ENCODE peak calls at places on chromosomes 13 and 19, in ten cellular contexts. One of them, this sample, is unnamed.

GRCh38 chr19:41886761-41887710 is 4.1 kb downstream of the ARHGEF1 start:
- DNase-seq in foreskin keratinocyte: no peak
- DNase-seq in AG10803: no peak
- DNase-seq in fibroblast of lung: no peak
- DNase-seq in WERI-Rb-1: no peak
- DNase-seq in progenitor cell of endocrine pancreas: no peak
- DNase-seq in AG04450: no peak
- DNase-seq in BJ: no peak
- DNase-seq in H9: no peak
- DNase-seq in Calu3: no peak
- DNase-seq in this sample: no peak

GRCh38 chr13:100550433-100550832 is 38.2 kb downstream of the GGACT start:
- DNase-seq in foreskin keratinocyte: no peak
- DNase-seq in AG10803: peak
- DNase-seq in fibroblast of lung: peak
- DNase-seq in WERI-Rb-1: no peak
- DNase-seq in progenitor cell of endocrine pancreas: no peak
- DNase-seq in AG04450: no peak
- DNase-seq in BJ: peak
- DNase-seq in H9: no peak
- DNase-seq in Calu3: no peak
- DNase-seq in this sample: peak

GRCh38 chr19:34732548-34733255 is 1.3 kb upstream of the ZNF181 start:
- DNase-seq in foreskin keratinocyte: no peak
- DNase-seq in AG10803: no peak
- DNase-seq in fibroblast of lung: no peak
- DNase-seq in WERI-Rb-1: no peak
- DNase-seq in progenitor cell of endocrine pancreas: no peak
- DNase-seq in AG04450: no peak
- DNase-seq in BJ: no peak
- DNase-seq in H9: no peak
- DNase-seq in Calu3: no peak
- DNase-seq in this sample: no peak

GRCh38 chr13:44271031-44271433 is 102.6 kb upstream of the SERP2 start:
- DNase-seq in foreskin keratinocyte: peak
- DNase-seq in AG10803: peak
- DNase-seq in fibroblast of lung: peak
- DNase-seq in WERI-Rb-1: no peak
- DNase-seq in progenitor cell of endocrine pancreas: no peak
- DNase-seq in AG04450: peak
- DNase-seq in BJ: no peak
- DNase-seq in H9: no peak
- DNase-seq in Calu3: no peak
- DNase-seq in this sample: no peak

GRCh38 chr19:18777156-18777724 is 13.9 kb downstream of the COMP start:
- DNase-seq in foreskin keratinocyte: no peak
- DNase-seq in AG10803: no peak
- DNase-seq in fibroblast of lung: no peak
- DNase-seq in WERI-Rb-1: no peak
- DNase-seq in progenitor cell of endocrine pancreas: no peak
- DNase-seq in AG04450: no peak
- DNase-seq in BJ: no peak
- DNase-seq in H9: no peak
- DNase-seq in Calu3: no peak
- DNase-seq in this sample: no peak

GRCh38 chr13:42354246-42355117 is 82.5 kb downstream of the AKAP11 start:
- DNase-seq in foreskin keratinocyte: peak
- DNase-seq in AG10803: peak
- DNase-seq in fibroblast of lung: peak
- DNase-seq in WERI-Rb-1: no peak
- DNase-seq in progenitor cell of endocrine pancreas: no peak
- DNase-seq in AG04450: peak
- DNase-seq in BJ: no peak
- DNase-seq in H9: no peak
- DNase-seq in Calu3: no peak
- DNase-seq in this sample: no peak

GRCh38 chr13:26861951-26862350 is 101.4 kb upstream of the GPR12 start:
- DNase-seq in foreskin keratinocyte: no peak
- DNase-seq in AG10803: no peak
- DNase-seq in fibroblast of lung: no peak
- DNase-seq in WERI-Rb-1: no peak
- DNase-seq in progenitor cell of endocrine pancreas: no peak
- DNase-seq in AG04450: no peak
- DNase-seq in BJ: no peak
- DNase-seq in H9: no peak
- DNase-seq in Calu3: no peak
- DNase-seq in this sample: no peak

GRCh38 chr19:4967738-4968461 is 1.0 kb upstream of the KDM4B start:
- DNase-seq in foreskin keratinocyte: no peak
- DNase-seq in AG10803: peak
- DNase-seq in fibroblast of lung: peak
- DNase-seq in WERI-Rb-1: peak
- DNase-seq in progenitor cell of endocrine pancreas: no peak
- DNase-seq in AG04450: no peak
- DNase-seq in BJ: no peak
- DNase-seq in H9: no peak
- DNase-seq in Calu3: no peak
- DNase-seq in this sample: no peak

GRCh38 chr13:113094410-113094800 is 11.2 kb upstream of the F7 start:
- DNase-seq in foreskin keratinocyte: no peak
- DNase-seq in AG10803: no peak
- DNase-seq in fibroblast of lung: no peak
- DNase-seq in WERI-Rb-1: peak
- DNase-seq in progenitor cell of endocrine pancreas: no peak
- DNase-seq in AG04450: no peak
- DNase-seq in BJ: no peak
- DNase-seq in H9: no peak
- DNase-seq in Calu3: no peak
- DNase-seq in this sample: no peak

GRCh38 chr13:66665991-66666390 is 564.1 kb downstream of the PCDH9 start:
- DNase-seq in foreskin keratinocyte: peak
- DNase-seq in AG10803: peak
- DNase-seq in fibroblast of lung: peak
- DNase-seq in WERI-Rb-1: no peak
- DNase-seq in progenitor cell of endocrine pancreas: no peak
- DNase-seq in AG04450: peak
- DNase-seq in BJ: peak
- DNase-seq in H9: peak
- DNase-seq in Calu3: peak
- DNase-seq in this sample: peak

GRCh38 chr19:5369962-5370367 is 29.4 kb upstream of the PTPRS start:
- DNase-seq in foreskin keratinocyte: no peak
- DNase-seq in AG10803: no peak
- DNase-seq in fibroblast of lung: peak
- DNase-seq in WERI-Rb-1: peak
- DNase-seq in progenitor cell of endocrine pancreas: peak
- DNase-seq in AG04450: no peak
- DNase-seq in BJ: no peak
- DNase-seq in H9: peak
- DNase-seq in Calu3: peak
- DNase-seq in this sample: peak

GRCh38 chr13:76481738-76482137 is 404.5 kb downstream of the KCTD12 start:
- DNase-seq in foreskin keratinocyte: no peak
- DNase-seq in AG10803: no peak
- DNase-seq in fibroblast of lung: peak
- DNase-seq in WERI-Rb-1: no peak
- DNase-seq in progenitor cell of endocrine pancreas: no peak
- DNase-seq in AG04450: no peak
- DNase-seq in BJ: no peak
- DNase-seq in H9: no peak
- DNase-seq in Calu3: no peak
- DNase-seq in this sample: no peak

DNA sequence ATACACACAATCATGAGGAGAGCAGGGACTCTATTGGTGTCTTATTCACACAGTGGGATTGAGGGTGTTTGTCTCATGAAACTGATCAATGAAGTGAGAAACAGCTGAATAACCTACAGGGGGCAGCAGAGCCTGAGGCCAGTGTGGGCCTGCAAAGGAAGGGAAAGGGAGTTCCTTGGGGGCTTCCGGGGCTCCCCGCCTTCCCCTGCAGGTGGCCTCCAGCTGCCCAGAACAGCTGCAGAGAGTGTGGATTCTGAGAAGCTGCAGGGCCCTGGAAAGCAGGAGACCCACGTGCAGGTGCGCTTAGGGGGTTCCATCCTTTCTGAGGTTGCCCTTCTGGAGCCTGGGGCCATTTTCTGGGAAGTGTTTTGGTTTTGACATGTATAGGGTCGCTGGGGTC is 20.1 kb downstream of the ZNF763 start:
- DNase-seq in foreskin keratinocyte: no peak
- DNase-seq in AG10803: no peak
- DNase-seq in fibroblast of lung: no peak
- DNase-seq in WERI-Rb-1: peak
- DNase-seq in progenitor cell of endocrine pancreas: no peak
- DNase-seq in AG04450: no peak
- DNase-seq in BJ: no peak
- DNase-seq in H9: peak
- DNase-seq in Calu3: no peak
- DNase-seq in this sample: peak
- TF ChIP-seq CTCF in foreskin keratinocyte: peak
- TF ChIP-seq CTCF in AG10803: no peak
- TF ChIP-seq CTCF in fibroblast of lung: no peak
- TF ChIP-seq CTCF in WERI-Rb-1: peak
- TF ChIP-seq CTCF in progenitor cell of endocrine pancreas: no peak
- TF ChIP-seq CTCF in AG04450: peak
- TF ChIP-seq CTCF in BJ: peak
- TF ChIP-seq CTCF in H9: peak
- TF ChIP-seq CTCF in Calu3: no peak
- TF ChIP-seq CTCF in this sample: peak

GRCh38 chr13:108036411-108036810 is 178.9 kb downstream of the LIG4 start:
- DNase-seq in foreskin keratinocyte: no peak
- DNase-seq in AG10803: no peak
- DNase-seq in fibroblast of lung: no peak
- DNase-seq in WERI-Rb-1: no peak
- DNase-seq in progenitor cell of endocrine pancreas: no peak
- DNase-seq in AG04450: no peak
- DNase-seq in BJ: no peak
- DNase-seq in H9: no peak
- DNase-seq in Calu3: no peak
- DNase-seq in this sample: no peak
- TF ChIP-seq CTCF in foreskin keratinocyte: no peak
- TF ChIP-seq CTCF in AG10803: no peak
- TF ChIP-seq CTCF in fibroblast of lung: no peak
- TF ChIP-seq CTCF in WERI-Rb-1: no peak
- TF ChIP-seq CTCF in progenitor cell of endocrine pancreas: no peak
- TF ChIP-seq CTCF in AG04450: no peak
- TF ChIP-seq CTCF in BJ: no peak
- TF ChIP-seq CTCF in H9: no peak
- TF ChIP-seq CTCF in Calu3: no peak
- TF ChIP-seq CTCF in this sample: no peak

GRCh38 chr19:2810141-2811091 is 9.3 kb upstream of the ZNF554 start:
- DNase-seq in foreskin keratinocyte: no peak
- DNase-seq in AG10803: no peak
- DNase-seq in fibroblast of lung: no peak
- DNase-seq in WERI-Rb-1: no peak
- DNase-seq in progenitor cell of endocrine pancreas: no peak
- DNase-seq in AG04450: no peak
- DNase-seq in BJ: no peak
- DNase-seq in H9: no peak
- DNase-seq in Calu3: no peak
- DNase-seq in this sample: no peak
- TF ChIP-seq CTCF in foreskin keratinocyte: no peak
- TF ChIP-seq CTCF in AG10803: no peak
- TF ChIP-seq CTCF in fibroblast of lung: no peak
- TF ChIP-seq CTCF in WERI-Rb-1: no peak
- TF ChIP-seq CTCF in progenitor cell of endocrine pancreas: no peak
- TF ChIP-seq CTCF in AG04450: no peak
- TF ChIP-seq CTCF in BJ: no peak
- TF ChIP-seq CTCF in H9: no peak
- TF ChIP-seq CTCF in Calu3: no peak
- TF ChIP-seq CTCF in this sample: no peak

GRCh38 chr13:50760751-50761150 is 82.7 kb downstream of the DLEU7 start:
- DNase-seq in foreskin keratinocyte: no peak
- DNase-seq in AG10803: no peak
- DNase-seq in fibroblast of lung: no peak
- DNase-seq in WERI-Rb-1: no peak
- DNase-seq in progenitor cell of endocrine pancreas: no peak
- DNase-seq in AG04450: no peak
- DNase-seq in BJ: no peak
- DNase-seq in H9: no peak
- DNase-seq in Calu3: no peak
- DNase-seq in this sample: no peak

GRCh38 chr13:50761406-50761805 is 82.1 kb downstream of the DLEU7 start:
- DNase-seq in foreskin keratinocyte: peak
- DNase-seq in AG10803: no peak
- DNase-seq in fibroblast of lung: no peak
- DNase-seq in WERI-Rb-1: no peak
- DNase-seq in progenitor cell of endocrine pancreas: no peak
- DNase-seq in AG04450: no peak
- DNase-seq in BJ: no peak
- DNase-seq in H9: no peak
- DNase-seq in Calu3: no peak
- DNase-seq in this sample: no peak

GRCh38 chr13:50766043-50766442 is 77.4 kb downstream of the DLEU7 start:
- DNase-seq in foreskin keratinocyte: peak
- DNase-seq in AG10803: no peak
- DNase-seq in fibroblast of lung: no peak
- DNase-seq in WERI-Rb-1: no peak
- DNase-seq in progenitor cell of endocrine pancreas: no peak
- DNase-seq in AG04450: no peak
- DNase-seq in BJ: no peak
- DNase-seq in H9: no peak
- DNase-seq in Calu3: no peak
- DNase-seq in this sample: no peak

GRCh38 chr13:50762969-50763568 is 80.4 kb downstream of the DLEU7 start:
- DNase-seq in foreskin keratinocyte: no peak
- DNase-seq in AG10803: no peak
- DNase-seq in fibroblast of lung: no peak
- DNase-seq in WERI-Rb-1: no peak
- DNase-seq in progenitor cell of endocrine pancreas: no peak
- DNase-seq in AG04450: no peak
- DNase-seq in BJ: no peak
- DNase-seq in H9: no peak
- DNase-seq in Calu3: no peak
- DNase-seq in this sample: no peak
- TF ChIP-seq CTCF in foreskin keratinocyte: no peak
- TF ChIP-seq CTCF in AG10803: no peak
- TF ChIP-seq CTCF in fibroblast of lung: no peak
- TF ChIP-seq CTCF in WERI-Rb-1: no peak
- TF ChIP-seq CTCF in progenitor cell of endocrine pancreas: no peak
- TF ChIP-seq CTCF in AG04450: no peak
- TF ChIP-seq CTCF in BJ: no peak
- TF ChIP-seq CTCF in H9: no peak
- TF ChIP-seq CTCF in Calu3: no peak
- TF ChIP-seq CTCF in this sample: no peak

GRCh38 chr19:49347835-49348234 is 12.6 kb downstream of the CD37 start:
- DNase-seq in foreskin keratinocyte: no peak
- DNase-seq in AG10803: peak
- DNase-seq in fibroblast of lung: peak
- DNase-seq in WERI-Rb-1: peak
- DNase-seq in progenitor cell of endocrine pancreas: no peak
- DNase-seq in AG04450: no peak
- DNase-seq in BJ: peak
- DNase-seq in H9: peak
- DNase-seq in Calu3: peak
- DNase-seq in this sample: no peak
- TF ChIP-seq CTCF in foreskin keratinocyte: peak
- TF ChIP-seq CTCF in AG10803: peak
- TF ChIP-seq CTCF in fibroblast of lung: peak
- TF ChIP-seq CTCF in WERI-Rb-1: no peak
- TF ChIP-seq CTCF in progenitor cell of endocrine pancreas: no peak
- TF ChIP-seq CTCF in AG04450: peak
- TF ChIP-seq CTCF in BJ: peak
- TF ChIP-seq CTCF in H9: peak
- TF ChIP-seq CTCF in Calu3: no peak
- TF ChIP-seq CTCF in this sample: no peak

This sample was measured in glutamatergic neuron.